ENCODE peak calls at places on chromosomes 5 and 9, in nine cellular contexts. One of them, this sample, is unnamed.

GRCh38 chr9:128619127-128619526 is 37.5 kb downstream of the DYNC2I2 start:
- DNase-seq in psoas muscle: no peak
- DNase-seq in OCI-LY7: no peak
- DNase-seq in right atrium auricular region: no peak
- DNase-seq in cardiac muscle cell: no peak
- DNase-seq in HAP-1: no peak
- DNase-seq in heart left ventricle: no peak
- DNase-seq in right lobe of liver: no peak
- DNase-seq in Peyer's patch: no peak
- DNase-seq in this sample: no peak

GRCh38 chr5:78504726-78505431 is 143.7 kb downstream of the LHFPL2 start:
- DNase-seq in Peyer's patch: no peak
- DNase-seq in heart left ventricle: peak; percentile 86
- DNase-seq in cardiac muscle cell: peak; percentile 99
- DNase-seq in right lobe of liver: no peak
- DNase-seq in HAP-1: peak; percentile 66
- DNase-seq in OCI-LY7: no peak
- DNase-seq in right atrium auricular region: peak; percentile 95
- DNase-seq in psoas muscle: peak; percentile 86
- DNase-seq in this sample: no peak

GRCh38 chr9:76654575-76654974 is 109.7 kb upstream of the PCA3 start:
- DNase-seq in heart left ventricle: no peak
- DNase-seq in Peyer's patch: no peak
- DNase-seq in right atrium auricular region: no peak
- DNase-seq in psoas muscle: no peak
- DNase-seq in OCI-LY7: no peak
- DNase-seq in cardiac muscle cell: peak; percentile 94
- DNase-seq in HAP-1: no peak
- DNase-seq in right lobe of liver: no peak
- DNase-seq in this sample: no peak

GRCh38 chr5:33075731-33076130 is 364.6 kb downstream of the NPR3 start:
- DNase-seq in OCI-LY7: no peak
- DNase-seq in psoas muscle: no peak
- DNase-seq in right lobe of liver: no peak
- DNase-seq in cardiac muscle cell: no peak
- DNase-seq in heart left ventricle: no peak
- DNase-seq in Peyer's patch: no peak
- DNase-seq in HAP-1: no peak
- DNase-seq in right atrium auricular region: no peak
- DNase-seq in this sample: no peak

GRCh38 chr9:135471751-135472640 is 7.6 kb upstream of the PPP1R26 start:
- DNase-seq in HAP-1: no peak
- DNase-seq in heart left ventricle: no peak
- DNase-seq in psoas muscle: no peak
- DNase-seq in cardiac muscle cell: no peak
- DNase-seq in OCI-LY7: no peak
- DNase-seq in Peyer's patch: no peak
- DNase-seq in right atrium auricular region: no peak
- DNase-seq in right lobe of liver: no peak
- DNase-seq in this sample: no peak

GRCh38 chr5:139147743-139148079 is 50.5 kb downstream of the SIL1 start:
- DNase-seq in cardiac muscle cell: peak; percentile 84
- DNase-seq in OCI-LY7: no peak
- DNase-seq in Peyer's patch: no peak
- DNase-seq in right lobe of liver: peak; percentile 82
- DNase-seq in HAP-1: no peak
- DNase-seq in heart left ventricle: no peak
- DNase-seq in psoas muscle: peak; percentile 52
- DNase-seq in right atrium auricular region: no peak
- DNase-seq in this sample: no peak

GRCh38 chr5:179871506-179871905 is 12.9 kb upstream of the MRNIP start:
- DNase-seq in HAP-1: no peak
- DNase-seq in heart left ventricle: no peak
- DNase-seq in cardiac muscle cell: no peak
- DNase-seq in psoas muscle: no peak
- DNase-seq in right lobe of liver: no peak
- DNase-seq in Peyer's patch: no peak
- DNase-seq in right atrium auricular region: no peak
- DNase-seq in OCI-LY7: no peak
- DNase-seq in this sample: no peak

GRCh38 chr5:141889282-141889871 is 11.2 kb upstream of the PCDH1 start:
- DNase-seq in heart left ventricle: no peak
- DNase-seq in right lobe of liver: no peak
- DNase-seq in Peyer's patch: no peak
- DNase-seq in psoas muscle: no peak
- DNase-seq in right atrium auricular region: no peak
- DNase-seq in OCI-LY7: peak; percentile 43
- DNase-seq in HAP-1: no peak
- DNase-seq in cardiac muscle cell: peak; percentile 32
- DNase-seq in this sample: no peak

GRCh38 chr9:104927216-104927911 is 591 bp downstream of the ABCA1 start:
- DNase-seq in HAP-1: peak; percentile 40
- DNase-seq in psoas muscle: peak; percentile 54
- DNase-seq in OCI-LY7: peak; percentile 66
- DNase-seq in right lobe of liver: peak; percentile 78
- DNase-seq in Peyer's patch: peak; percentile 60
- DNase-seq in heart left ventricle: peak; percentile 67
- DNase-seq in right atrium auricular region: peak; percentile 64
- DNase-seq in cardiac muscle cell: peak; percentile 60
- DNase-seq in this sample: no peak

GRCh38 chr9:79661926-79662552 is 90.3 kb downstream of the TLE4 start:
- DNase-seq in right atrium auricular region: no peak
- DNase-seq in cardiac muscle cell: no peak
- DNase-seq in HAP-1: no peak
- DNase-seq in Peyer's patch: no peak
- DNase-seq in right lobe of liver: no peak
- DNase-seq in psoas muscle: no peak
- DNase-seq in heart left ventricle: no peak
- DNase-seq in OCI-LY7: no peak
- DNase-seq in this sample: no peak

GRCh38 chr5:120690621-120691407 is 226.7 kb downstream of the PRR16 start:
- DNase-seq in cardiac muscle cell: no peak
- DNase-seq in heart left ventricle: no peak
- DNase-seq in OCI-LY7: no peak
- DNase-seq in psoas muscle: no peak
- DNase-seq in Peyer's patch: no peak
- DNase-seq in HAP-1: no peak
- DNase-seq in right lobe of liver: no peak
- DNase-seq in right atrium auricular region: no peak
- DNase-seq in this sample: no peak

GRCh38 chr5:155023320-155023719 is 9.8 kb downstream of the KIF4B start:
- DNase-seq in psoas muscle: no peak
- DNase-seq in heart left ventricle: no peak
- DNase-seq in OCI-LY7: no peak
- DNase-seq in cardiac muscle cell: no peak
- DNase-seq in HAP-1: no peak
- DNase-seq in right lobe of liver: no peak
- DNase-seq in Peyer's patch: no peak
- DNase-seq in right atrium auricular region: no peak
- DNase-seq in this sample: no peak

GRCh38 chr5:89450149-89450538 is 567.2 kb upstream of the MEF2C start:
- DNase-seq in Peyer's patch: no peak
- DNase-seq in psoas muscle: no peak
- DNase-seq in cardiac muscle cell: no peak
- DNase-seq in OCI-LY7: no peak
- DNase-seq in HAP-1: no peak
- DNase-seq in heart left ventricle: no peak
- DNase-seq in right lobe of liver: no peak
- DNase-seq in right atrium auricular region: no peak
- DNase-seq in this sample: no peak

GRCh38 chr9:105957830-105958229 is 263.5 kb downstream of the TMEM38B start:
- DNase-seq in OCI-LY7: no peak
- DNase-seq in psoas muscle: no peak
- DNase-seq in HAP-1: no peak
- DNase-seq in heart left ventricle: no peak
- DNase-seq in right atrium auricular region: no peak
- DNase-seq in right lobe of liver: no peak
- DNase-seq in cardiac muscle cell: no peak
- DNase-seq in Peyer's patch: no peak
- DNase-seq in this sample: peak; percentile 17

GRCh38 chr5:165525268-165525667 is 2019.8 kb downstream of the MAT2B start:
- DNase-seq in cardiac muscle cell: peak; percentile 75
- DNase-seq in OCI-LY7: no peak
- DNase-seq in right lobe of liver: no peak
- DNase-seq in HAP-1: no peak
- DNase-seq in right atrium auricular region: no peak
- DNase-seq in heart left ventricle: no peak
- DNase-seq in Peyer's patch: no peak
- DNase-seq in psoas muscle: no peak
- DNase-seq in this sample: no peak

GRCh38 chr9:137387891-137388560 is 34.9 kb downstream of the EXD3 start:
- DNase-seq in OCI-LY7: no peak
- DNase-seq in Peyer's patch: no peak
- DNase-seq in right lobe of liver: peak; percentile 50
- DNase-seq in psoas muscle: no peak
- DNase-seq in heart left ventricle: no peak
- DNase-seq in right atrium auricular region: no peak
- DNase-seq in cardiac muscle cell: no peak
- DNase-seq in HAP-1: no peak
- DNase-seq in this sample: no peak
- H3K4me3 ChIP-seq in OCI-LY7: no peak overlapping the region
- H3K4me3 ChIP-seq in Peyer's patch: no peak overlapping the region
- H3K4me3 ChIP-seq in right lobe of liver: no peak overlapping the region
- H3K4me3 ChIP-seq in psoas muscle: no peak overlapping the region
- H3K4me3 ChIP-seq in heart left ventricle: peak overlapping the region; percentile 31
- H3K4me3 ChIP-seq in right atrium auricular region: no peak overlapping the region
- H3K4me3 ChIP-seq in cardiac muscle cell: no peak overlapping the region
- H3K4me3 ChIP-seq in HAP-1: no peak overlapping the region
- H3K4me3 ChIP-seq in this sample: no peak overlapping the region

DNA sequence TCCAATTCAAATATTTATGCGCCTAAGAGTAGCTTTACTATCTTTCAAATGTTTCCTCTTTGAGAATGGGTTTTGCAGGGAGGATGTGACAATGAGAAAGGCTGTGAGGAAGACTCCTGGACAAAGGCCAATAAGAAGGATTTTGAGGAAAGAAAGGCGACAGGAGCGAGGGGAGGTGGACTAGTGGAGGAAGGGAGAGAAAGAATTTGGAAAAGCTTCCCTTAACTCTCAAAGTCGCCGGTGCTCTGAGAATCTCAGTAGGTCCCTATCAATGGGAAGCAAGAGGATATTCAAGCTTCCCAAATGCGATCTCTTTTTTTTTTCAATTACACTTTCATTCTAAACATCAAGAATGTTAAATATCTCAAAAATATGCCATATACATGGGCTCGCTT is 2.8 kb upstream of the CDC20B start:
- DNase-seq in heart left ventricle: no peak
- DNase-seq in cardiac muscle cell: no peak
- DNase-seq in OCI-LY7: no peak
- DNase-seq in right lobe of liver: no peak
- DNase-seq in right atrium auricular region: no peak
- DNase-seq in Peyer's patch: no peak
- DNase-seq in psoas muscle: no peak
- DNase-seq in HAP-1: peak; percentile 25
- DNase-seq in this sample: no peak
- H3K4me3 ChIP-seq in heart left ventricle: no peak overlapping the region
- H3K4me3 ChIP-seq in cardiac muscle cell: peak overlapping the region; percentile 25
- H3K4me3 ChIP-seq in OCI-LY7: peak overlapping the region; percentile 60
- H3K4me3 ChIP-seq in right lobe of liver: peak overlapping the region; percentile 11
- H3K4me3 ChIP-seq in right atrium auricular region: no peak overlapping the region
- H3K4me3 ChIP-seq in Peyer's patch: no peak overlapping the region
- H3K4me3 ChIP-seq in psoas muscle: peak overlapping the region; percentile 53
- H3K4me3 ChIP-seq in HAP-1: no peak overlapping the region
- H3K4me3 ChIP-seq in this sample: no peak overlapping the region

DNA sequence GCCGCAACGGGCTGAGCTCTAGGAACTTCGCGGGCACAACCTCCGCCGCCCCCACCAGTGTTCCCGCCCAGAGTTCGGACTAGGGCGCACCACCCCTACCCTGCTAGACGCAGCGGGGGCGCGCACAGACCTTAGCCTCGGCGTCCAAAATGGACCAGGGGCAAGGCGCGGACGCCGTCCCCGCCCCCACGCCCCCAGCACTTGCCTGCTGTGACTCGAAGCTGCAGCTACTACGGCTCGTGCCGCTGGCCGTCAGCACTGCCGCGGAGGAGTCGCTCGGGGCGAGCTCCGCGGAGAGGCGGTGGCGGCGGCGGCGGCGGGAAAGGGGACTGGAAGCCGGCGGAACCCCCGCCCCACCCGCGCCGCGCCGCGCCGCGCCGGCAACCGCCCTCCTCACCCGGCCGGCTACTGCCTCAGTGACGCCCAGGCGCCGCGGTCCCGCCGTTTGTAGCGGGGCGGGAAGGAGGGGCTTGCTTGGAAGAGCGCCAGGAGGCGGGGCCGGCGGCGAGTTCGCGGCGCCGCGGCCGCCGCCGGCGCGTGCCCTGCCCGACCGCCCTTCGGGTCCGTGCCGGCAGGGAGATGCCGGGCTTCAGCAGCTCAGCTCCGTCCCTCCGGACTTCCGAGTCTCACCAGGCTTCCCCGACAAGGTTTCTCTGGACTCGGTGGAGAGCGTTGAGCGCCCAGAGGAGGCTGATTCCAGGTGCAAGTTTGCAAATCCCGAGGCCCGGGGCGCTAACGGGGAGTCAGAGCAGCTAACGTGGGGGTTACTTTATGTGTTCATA is 4.4 kb downstream of the ELAVL2 start:
- DNase-seq in cardiac muscle cell: no peak
- DNase-seq in HAP-1: peak; percentile 82
- DNase-seq in right atrium auricular region: no peak
- DNase-seq in OCI-LY7: no peak
- DNase-seq in Peyer's patch: peak; percentile 44
- DNase-seq in heart left ventricle: peak; percentile 46
- DNase-seq in right lobe of liver: no peak
- DNase-seq in psoas muscle: peak; percentile 17
- DNase-seq in this sample: no peak
- H3K4me3 ChIP-seq in cardiac muscle cell: peak overlapping the region; percentile 73
- H3K4me3 ChIP-seq in HAP-1: peak overlapping the region; percentile 57
- H3K4me3 ChIP-seq in right atrium auricular region: peak overlapping the region; percentile 46
- H3K4me3 ChIP-seq in OCI-LY7: no peak overlapping the region
- H3K4me3 ChIP-seq in Peyer's patch: no peak overlapping the region
- H3K4me3 ChIP-seq in heart left ventricle: peak overlapping the region; percentile 45
- H3K4me3 ChIP-seq in right lobe of liver: no peak overlapping the region
- H3K4me3 ChIP-seq in psoas muscle: peak overlapping the region; percentile 60
- H3K4me3 ChIP-seq in this sample: no peak overlapping the region

GRCh38 chr5:176366575-176366894 is 1.2 kb downstream of the ARL10 start:
- DNase-seq in Peyer's patch: no peak
- DNase-seq in right atrium auricular region: no peak
- DNase-seq in right lobe of liver: no peak
- DNase-seq in heart left ventricle: no peak
- DNase-seq in cardiac muscle cell: no peak
- DNase-seq in OCI-LY7: no peak
- DNase-seq in psoas muscle: no peak
- DNase-seq in HAP-1: no peak
- DNase-seq in this sample: no peak
- H3K4me3 ChIP-seq in Peyer's patch: no peak overlapping the region
- H3K4me3 ChIP-seq in right atrium auricular region: peak overlapping the region; percentile 71
- H3K4me3 ChIP-seq in right lobe of liver: no peak overlapping the region
- H3K4me3 ChIP-seq in heart left ventricle: peak overlapping the region; percentile 86
- H3K4me3 ChIP-seq in cardiac muscle cell: no peak overlapping the region
- H3K4me3 ChIP-seq in OCI-LY7: no peak overlapping the region
- H3K4me3 ChIP-seq in psoas muscle: peak overlapping the region; percentile 83
- H3K4me3 ChIP-seq in HAP-1: no peak overlapping the region
- H3K4me3 ChIP-seq in this sample: no peak overlapping the region

This sample was measured in Jurkat, Clone E6-1.